ENCODE peak calls at places on chromosomes 11 and 22, in six cellular contexts. Q is CD4-positive, CD25-positive, alpha-beta regulatory T cell; Y is GM23248; V is neuronal stem cell; L is tibial artery; I is NB4. J is an unnamed sample.

GRCh38 chr11:10387209-10388083 is 67.6 kb upstream of the AMPD3 start:
- DNase-seq in Q (no peak), Y (peak), V (no peak), L (peak), I (no peak), J (peak)

GRCh38 chr11:115920087-115920461 is 415.9 kb upstream of the CADM1 start:
- DNase-seq in Q (no peak), Y (no peak), V (no peak), L (no peak), I (no peak), J (no peak)

GRCh38 chr11:35618497-35619029 is 303 bp downstream of the FJX1 start:
- DNase-seq in Q (no peak), Y (peak), V (peak), L (no peak), I (peak), J (no peak)

GRCh38 chr11:77046060-77046501 is 11.9 kb downstream of the B3GNT6 start:
- DNase-seq in Q (peak), Y (peak), V (peak), L (no peak), I (peak), J (peak)

GRCh38 chr11:34996958-34997357 is 80.5 kb downstream of the PDHX start:
- DNase-seq in Q (no peak), Y (no peak), V (no peak), L (no peak), I (no peak), J (no peak)

GRCh38 chr11:32962016-32962415 is 53.7 kb upstream of the DEPDC7 start:
- DNase-seq in Q (no peak), Y (peak), V (no peak), L (no peak), I (no peak), J (no peak)

GRCh38 chr11:132962026-132962425 is 570.3 kb downstream of the OPCML start:
- DNase-seq in Q (no peak), Y (peak), V (no peak), L (no peak), I (no peak), J (peak)

GRCh38 chr11:121800240-121800639 is 315.8 kb downstream of the BLID start:
- DNase-seq in Q (no peak), Y (no peak), V (no peak), L (no peak), I (no peak), J (no peak)

GRCh38 chr11:64382586-64382985 is 23.6 kb downstream of the RPS6KA4 start:
- DNase-seq in Q (no peak), Y (no peak), V (no peak), L (no peak), I (no peak), J (no peak)

GRCh38 chr11:9170450-9170849 is 79.1 kb upstream of the SCUBE2 start:
- DNase-seq in Q (no peak), Y (peak), V (no peak), L (no peak), I (no peak), J (peak)

GRCh38 chr11:85596886-85597285 is 30.3 kb downstream of the DLG2 start:
- DNase-seq in Q (no peak), Y (no peak), V (no peak), L (no peak), I (no peak), J (no peak)

GRCh38 chr11:58916637-58917036 is 22.7 kb upstream of the GLYATL1 start:
- DNase-seq in Q (no peak), Y (no peak), V (no peak), L (no peak), I (no peak), J (no peak)

GRCh38 chr11:60367009-60367408 is 11.3 kb upstream of the MS4A7 start:
- DNase-seq in Q (no peak), Y (no peak), V (no peak), L (no peak), I (peak), J (no peak)
- H3K4me3 ChIP-seq in Q (no peak), Y (no peak), V (no peak), L (no peak), I (no peak), J (no peak)

GRCh38 chr11:12410006-12410728 is 32.8 kb downstream of the PARVA start:
- DNase-seq in Q (no peak), Y (peak), V (no peak), L (no peak), I (peak), J (peak)
- H3K4me3 ChIP-seq in Q (no peak), Y (peak), V (no peak), L (no peak), I (no peak), J (no peak)

DNA sequence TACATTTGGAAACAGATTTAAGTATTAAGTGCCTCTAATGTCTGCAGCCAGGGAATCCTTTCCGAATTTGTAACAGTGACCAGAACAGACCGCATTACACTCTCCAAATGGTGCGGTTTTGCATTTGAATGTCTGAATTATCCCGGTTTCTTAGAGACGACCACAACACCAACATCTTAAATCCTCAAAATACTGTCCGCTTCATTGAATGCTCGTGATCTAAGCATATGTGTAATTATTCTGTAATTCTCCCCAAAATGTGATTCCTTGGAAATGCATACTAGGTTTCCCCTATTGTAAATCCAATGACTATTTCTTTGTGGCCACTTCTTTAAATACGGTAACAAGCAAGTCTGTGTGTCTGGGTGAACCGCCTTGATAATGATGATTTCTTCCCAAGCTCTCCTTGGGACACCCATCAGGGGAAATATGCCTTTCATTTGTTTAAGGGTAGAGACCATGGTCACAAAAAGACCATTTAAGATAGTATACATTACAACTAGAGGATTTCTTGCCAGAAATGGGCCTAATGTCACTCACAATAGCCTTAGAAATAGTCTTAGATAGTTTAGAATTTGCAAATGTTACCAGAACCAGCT is 87.4 kb upstream of the DBX1 start:
- DNase-seq in Q (no peak), Y (no peak), V (no peak), L (no peak), I (no peak), J (no peak)
- H3K4me3 ChIP-seq in Q (no peak), Y (no peak), V (no peak), L (no peak), I (no peak), J (no peak)

DNA sequence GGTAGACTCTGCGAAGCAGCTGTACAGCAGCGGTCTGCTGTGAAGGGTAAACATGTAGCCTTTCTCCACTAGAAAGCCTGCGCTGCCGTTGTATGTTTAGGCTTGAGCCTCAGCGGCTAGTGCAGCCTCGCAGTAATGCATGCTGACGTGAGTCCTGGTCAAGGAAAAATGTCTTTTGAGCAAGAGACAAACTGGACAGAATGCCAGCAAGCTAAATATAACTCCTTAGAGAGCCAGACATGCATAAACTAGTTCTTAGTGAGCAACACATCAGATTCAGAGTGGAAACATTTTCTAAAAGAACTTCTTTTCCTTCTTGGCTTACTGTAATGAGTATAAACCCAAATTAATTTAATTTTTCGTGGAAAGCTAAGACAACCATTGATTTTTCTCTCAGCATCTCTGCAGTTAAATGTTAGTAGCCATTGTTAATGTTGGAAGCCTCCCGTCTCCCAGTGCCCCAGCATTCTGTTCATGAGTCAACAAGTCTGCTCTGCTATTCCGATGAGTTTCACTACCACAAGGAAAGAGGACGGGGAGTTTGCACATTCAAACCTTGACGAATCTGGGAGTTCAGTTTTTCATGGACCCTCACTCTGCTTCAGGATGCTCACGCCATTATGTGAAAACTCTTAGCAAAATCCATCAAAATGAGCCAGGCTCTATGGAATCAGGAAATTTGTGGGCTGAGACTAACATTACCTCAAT is 51.4 kb downstream of the JAM3 start:
- DNase-seq in Q (no peak), Y (peak), V (no peak), L (peak), I (no peak), J (peak)
- H3K4me3 ChIP-seq in Q (no peak), Y (peak), V (no peak), L (peak), I (no peak), J (no peak)

GRCh38 chr22:23205330-23205729 is 25.0 kb downstream of the BCR start:
- DNase-seq in Q (no peak), Y (no peak), V (no peak), L (no peak), I (no peak), J (no peak)

GRCh38 chr22:23210428-23211170 is 30.3 kb downstream of the BCR start:
- DNase-seq in Q (no peak), Y (no peak), V (no peak), L (no peak), I (no peak), J (no peak)

GRCh38 chr22:23206915-23207314 is 26.6 kb downstream of the BCR start:
- DNase-seq in Q (no peak), Y (no peak), V (no peak), L (no peak), I (no peak), J (no peak)

GRCh38 chr22:23204541-23205157 is 24.3 kb downstream of the BCR start:
- DNase-seq in Q (no peak), Y (peak), V (no peak), L (peak), I (no peak), J (peak)

DNA sequence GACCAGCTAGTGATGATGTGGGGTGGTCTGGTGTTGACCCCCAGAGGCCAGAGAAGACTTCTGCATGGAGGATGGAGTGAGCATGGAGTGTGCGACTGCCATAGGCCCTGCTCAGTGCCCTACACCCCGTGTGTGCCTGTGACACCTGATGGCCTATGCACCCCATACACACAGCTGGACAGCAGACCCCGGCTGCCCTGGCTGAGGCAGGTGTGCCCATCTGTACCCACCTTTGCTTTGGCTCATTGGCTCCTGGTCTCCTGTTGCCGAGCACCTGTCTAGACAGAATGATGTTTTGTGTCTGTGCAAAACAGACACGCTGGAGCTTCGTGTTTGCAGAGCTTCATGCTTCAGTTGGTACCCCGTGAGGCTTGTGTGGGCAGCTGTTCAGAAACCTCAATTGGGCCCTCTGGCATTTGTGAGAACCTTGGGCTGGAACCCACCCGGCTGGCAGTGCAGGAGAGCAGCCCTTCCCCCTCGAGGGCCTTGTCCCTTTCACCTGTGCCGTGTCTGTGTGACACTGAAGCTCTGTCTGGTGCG is 27.5 kb downstream of the BCR start:
- DNase-seq in Q (no peak), Y (no peak), V (no peak), L (no peak), I (no peak), J (no peak)
- H3K4me3 ChIP-seq in Q (no peak), Y (no peak), V (no peak), L (no peak), I (no peak), J (no peak)

GRCh38 chr11:111364503-111364902 is 14.6 kb downstream of the POU2AF1 start:
- DNase-seq in Q (no peak), Y (no peak), V (no peak), L (no peak), I (no peak), J (no peak)

GRCh38 chr11:111368285-111368560 is 10.9 kb downstream of the POU2AF1 start:
- DNase-seq in Q (no peak), Y (no peak), V (no peak), L (no peak), I (no peak), J (no peak)

GRCh38 chr11:111365722-111366559 is 13.1 kb downstream of the POU2AF1 start:
- DNase-seq in Q (no peak), Y (no peak), V (no peak), L (no peak), I (no peak), J (no peak)

GRCh38 chr11:111367411-111368284 is 11.4 kb downstream of the POU2AF1 start:
- DNase-seq in Q (no peak), Y (no peak), V (no peak), L (no peak), I (no peak), J (no peak)

GRCh38 chr11:111366560-111367410 is 12.3 kb downstream of the POU2AF1 start:
- DNase-seq in Q (no peak), Y (no peak), V (no peak), L (no peak), I (no peak), J (no peak)
- H3K4me3 ChIP-seq in Q (no peak), Y (no peak), V (no peak), L (no peak), I (no peak), J (no peak)

DNA sequence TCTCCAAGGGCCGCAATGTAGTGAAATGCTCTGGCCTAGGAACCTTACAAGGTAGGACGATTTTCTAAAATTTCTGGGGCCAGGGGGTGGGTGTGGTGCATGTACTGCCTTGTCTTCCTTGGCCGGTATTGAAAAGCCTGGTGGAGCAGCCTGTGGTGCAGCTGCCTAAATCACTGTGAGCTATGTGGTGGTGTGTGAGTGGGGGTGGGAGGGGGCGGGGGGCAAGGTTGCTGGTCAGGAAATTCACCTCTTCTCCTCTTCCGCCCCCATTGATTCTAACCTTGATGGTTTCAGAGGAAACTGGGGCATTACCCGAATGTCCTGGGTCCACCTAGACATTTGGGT is 137.2 kb downstream of the DBX1 start:
- DNase-seq in Q (no peak), Y (no peak), V (no peak), L (no peak), I (no peak), J (no peak)
- H3K4me3 ChIP-seq in Q (no peak), Y (no peak), V (no peak), L (peak), I (no peak), J (no peak)

J was measured in MG63.